ENCODE peak calls at places on chromosomes 7 and 10, in four cellular contexts. One of them, this sample, is unnamed.

GRCh38 chr7:1254281-1255082 is 21.8 kb downstream of the UNCX start:
- DNase-seq in heart right ventricle: no peak
- DNase-seq in SK-N-SH: no peak
- DNase-seq in colonic mucosa: no peak
- DNase-seq in this sample: no peak

GRCh38 chr10:4771554-4772201 is 54.3 kb upstream of the AKR1E2 start:
- DNase-seq in heart right ventricle: no peak
- DNase-seq in SK-N-SH: no peak
- DNase-seq in colonic mucosa: no peak
- DNase-seq in this sample: no peak

GRCh38 chr7:149866817-149867447 is 6.8 kb upstream of the ATP6V0E2 start:
- DNase-seq in heart right ventricle: no peak
- DNase-seq in SK-N-SH: no peak
- DNase-seq in colonic mucosa: no peak
- DNase-seq in this sample: no peak

GRCh38 chr7:17952387-17952786 is 12.1 kb upstream of the SNX13 start:
- DNase-seq in heart right ventricle: no peak
- DNase-seq in SK-N-SH: no peak
- DNase-seq in colonic mucosa: no peak
- DNase-seq in this sample: no peak

GRCh38 chr7:107971100-107971499 is 31.9 kb downstream of the LAMB1 start:
- DNase-seq in heart right ventricle: no peak
- DNase-seq in SK-N-SH: no peak
- DNase-seq in colonic mucosa: no peak
- DNase-seq in this sample: no peak

GRCh38 chr10:3783721-3784432 is 1.1 kb downstream of the KLF6 start:
- DNase-seq in heart right ventricle: peak
- DNase-seq in SK-N-SH: peak
- DNase-seq in colonic mucosa: peak
- DNase-seq in this sample: peak

GRCh38 chr10:95683966-95684365 is 9.8 kb downstream of the TCTN3 start:
- DNase-seq in heart right ventricle: no peak
- DNase-seq in SK-N-SH: no peak
- DNase-seq in colonic mucosa: no peak
- DNase-seq in this sample: no peak

GRCh38 chr10:16440396-16441105 is 3.7 kb downstream of the PTER start:
- DNase-seq in heart right ventricle: no peak
- DNase-seq in SK-N-SH: peak
- DNase-seq in colonic mucosa: peak
- DNase-seq in this sample: no peak

GRCh38 chr10:49089152-49089788 is 26.1 kb downstream of the VSTM4 start:
- DNase-seq in heart right ventricle: no peak
- DNase-seq in SK-N-SH: no peak
- DNase-seq in colonic mucosa: no peak
- DNase-seq in this sample: no peak

GRCh38 chr10:13950543-13950939 is 363.8 kb downstream of the PRPF18 start:
- DNase-seq in heart right ventricle: no peak
- DNase-seq in SK-N-SH: no peak
- DNase-seq in colonic mucosa: no peak
- DNase-seq in this sample: no peak

GRCh38 chr7:135719688-135720087 is 8.3 kb downstream of the SLC13A4 start:
- DNase-seq in heart right ventricle: no peak
- DNase-seq in SK-N-SH: no peak
- DNase-seq in colonic mucosa: no peak
- DNase-seq in this sample: no peak

GRCh38 chr7:96028729-96029128 is 256.4 kb downstream of the DYNC1I1 start:
- DNase-seq in heart right ventricle: no peak
- DNase-seq in SK-N-SH: no peak
- DNase-seq in colonic mucosa: no peak
- DNase-seq in this sample: no peak

GRCh38 chr7:25802057-25802456 is 349.9 kb upstream of the NFE2L3 start:
- DNase-seq in heart right ventricle: no peak
- DNase-seq in SK-N-SH: no peak
- DNase-seq in colonic mucosa: no peak
- DNase-seq in this sample: no peak

GRCh38 chr10:25226775-25227682 is 52.2 kb downstream of the GPR158 start:
- DNase-seq in heart right ventricle: peak
- DNase-seq in SK-N-SH: peak
- DNase-seq in colonic mucosa: peak
- DNase-seq in this sample: peak

GRCh38 chr7:111198255-111198654 is 107.3 kb downstream of the LRRN3 start:
- DNase-seq in heart right ventricle: no peak
- DNase-seq in SK-N-SH: no peak
- DNase-seq in colonic mucosa: no peak
- DNase-seq in this sample: no peak

GRCh38 chr10:120039066-120039465 is 146.5 kb downstream of the SEC23IP start:
- DNase-seq in heart right ventricle: no peak
- DNase-seq in SK-N-SH: no peak
- DNase-seq in colonic mucosa: no peak
- DNase-seq in this sample: no peak

GRCh38 chr10:132961864-132962622 is 19.7 kb upstream of the CFAP46 start:
- DNase-seq in heart right ventricle: peak
- DNase-seq in SK-N-SH: peak
- DNase-seq in colonic mucosa: peak
- DNase-seq in this sample: peak

GRCh38 chr7:87810130-87810529 is 66.0 kb downstream of the SLC25A40 start:
- DNase-seq in heart right ventricle: no peak
- DNase-seq in SK-N-SH: no peak
- DNase-seq in colonic mucosa: no peak
- DNase-seq in this sample: no peak

GRCh38 chr10:5775705-5776104 is 37.5 kb downstream of the GDI2 start:
- DNase-seq in heart right ventricle: no peak
- DNase-seq in SK-N-SH: no peak
- DNase-seq in colonic mucosa: no peak
- DNase-seq in this sample: no peak

GRCh38 chr10:29438271-29438670 is 149.4 kb downstream of the LYZL1 start:
- DNase-seq in heart right ventricle: no peak
- DNase-seq in SK-N-SH: no peak
- DNase-seq in colonic mucosa: no peak
- DNase-seq in this sample: no peak

GRCh38 chr10:4656576-4657194 is 169.3 kb upstream of the AKR1E2 start:
- DNase-seq in heart right ventricle: peak
- DNase-seq in SK-N-SH: peak
- DNase-seq in colonic mucosa: peak
- DNase-seq in this sample: peak

GRCh38 chr10:78407009-78407711 is 373.5 kb downstream of the RPS24 start:
- DNase-seq in heart right ventricle: peak
- DNase-seq in SK-N-SH: peak
- DNase-seq in colonic mucosa: peak
- DNase-seq in this sample: peak

GRCh38 chr7:108529341-108529740 is 3.4 kb upstream of the PNPLA8 start:
- DNase-seq in heart right ventricle: no peak
- DNase-seq in SK-N-SH: no peak
- DNase-seq in colonic mucosa: no peak
- DNase-seq in this sample: no peak

GRCh38 chr7:69622014-69622818 is 23.9 kb downstream of the AUTS2 start:
- DNase-seq in heart right ventricle: no peak
- DNase-seq in SK-N-SH: peak
- DNase-seq in colonic mucosa: no peak
- DNase-seq in this sample: no peak

GRCh38 chr7:7808156-7808555 is 89.7 kb upstream of the RPA3 start:
- DNase-seq in heart right ventricle: no peak
- DNase-seq in SK-N-SH: no peak
- DNase-seq in colonic mucosa: no peak
- DNase-seq in this sample: no peak

GRCh38 chr10:132691711-132692153 is 94.2 kb downstream of the NKX6-2 start:
- DNase-seq in heart right ventricle: no peak
- DNase-seq in SK-N-SH: no peak
- DNase-seq in colonic mucosa: no peak
- DNase-seq in this sample: no peak

DNA sequence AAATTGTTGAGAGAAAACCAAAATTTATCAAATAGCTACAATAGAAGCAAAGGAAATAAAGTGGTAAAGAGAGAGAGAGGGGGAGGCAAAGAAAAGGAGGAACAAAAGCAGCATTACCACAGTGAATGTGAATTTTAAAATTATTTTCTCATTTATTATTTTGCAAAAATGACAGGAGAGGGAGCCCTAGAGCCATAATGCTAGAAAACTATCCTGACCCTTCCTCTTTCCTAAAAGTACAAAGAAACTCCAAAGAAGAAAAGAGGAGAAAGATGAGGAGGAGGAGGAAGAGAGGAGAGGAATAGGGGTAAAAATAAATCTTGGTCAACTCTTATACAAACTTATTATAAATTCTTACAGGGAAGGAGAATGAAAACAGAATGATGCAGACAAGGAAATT is 921.5 kb downstream of the NRG3 start:
- DNase-seq in heart right ventricle: no peak
- DNase-seq in SK-N-SH: peak
- DNase-seq in colonic mucosa: no peak
- DNase-seq in this sample: no peak
- TF ChIP-seq CTCF in heart right ventricle: peak
- TF ChIP-seq CTCF in SK-N-SH: peak
- TF ChIP-seq CTCF in colonic mucosa: no peak
- TF ChIP-seq CTCF in this sample: peak

DNA sequence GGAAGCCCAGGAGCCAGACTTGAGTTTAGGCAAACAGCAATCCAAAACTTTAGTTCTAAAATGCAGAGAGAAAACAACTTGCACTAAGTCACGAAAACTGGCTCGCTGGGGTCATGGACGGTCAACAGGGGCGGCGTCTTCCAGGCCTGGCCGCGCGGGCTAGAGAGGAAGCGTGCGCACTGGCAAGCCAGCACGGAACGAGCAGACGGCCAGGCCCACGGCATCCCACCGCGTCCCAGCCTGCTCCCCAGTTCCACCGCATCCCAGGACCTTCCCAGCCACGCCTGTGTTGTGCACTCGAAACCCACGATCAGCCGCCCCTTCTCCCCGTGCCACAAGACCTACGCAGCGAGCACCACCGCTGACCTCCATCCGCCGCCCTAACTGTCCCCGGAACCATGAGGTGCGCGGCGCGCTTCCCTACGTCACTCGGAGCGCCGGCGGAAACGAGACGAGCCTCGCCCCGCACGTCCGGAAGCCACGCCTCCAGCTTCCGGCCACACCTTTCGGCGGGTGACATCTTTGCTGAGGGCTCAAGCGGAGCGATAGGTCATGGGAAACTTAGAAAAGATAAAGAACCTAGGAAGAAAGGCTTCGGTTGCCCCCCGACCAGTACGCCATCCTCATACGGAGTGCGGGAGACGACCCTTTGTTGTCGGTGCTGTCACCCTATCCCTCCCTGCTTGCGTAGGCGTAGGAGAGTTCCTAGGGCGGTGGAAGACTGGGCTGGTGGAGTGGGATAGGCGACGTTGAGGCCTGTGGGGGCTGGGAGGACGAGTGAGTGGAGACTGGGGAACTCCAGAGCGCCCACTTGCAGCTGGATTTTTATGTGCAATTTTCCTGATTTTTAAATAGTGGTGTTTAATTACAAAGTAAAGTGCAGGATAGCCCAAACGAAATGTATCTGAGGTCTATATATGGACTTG is at the start of gene TBRG4:
- DNase-seq in heart right ventricle: peak
- DNase-seq in SK-N-SH: peak
- DNase-seq in colonic mucosa: peak
- DNase-seq in this sample: peak
- TF ChIP-seq CTCF in heart right ventricle: peak
- TF ChIP-seq CTCF in SK-N-SH: peak
- TF ChIP-seq CTCF in colonic mucosa: no peak
- TF ChIP-seq CTCF in this sample: peak

DNA sequence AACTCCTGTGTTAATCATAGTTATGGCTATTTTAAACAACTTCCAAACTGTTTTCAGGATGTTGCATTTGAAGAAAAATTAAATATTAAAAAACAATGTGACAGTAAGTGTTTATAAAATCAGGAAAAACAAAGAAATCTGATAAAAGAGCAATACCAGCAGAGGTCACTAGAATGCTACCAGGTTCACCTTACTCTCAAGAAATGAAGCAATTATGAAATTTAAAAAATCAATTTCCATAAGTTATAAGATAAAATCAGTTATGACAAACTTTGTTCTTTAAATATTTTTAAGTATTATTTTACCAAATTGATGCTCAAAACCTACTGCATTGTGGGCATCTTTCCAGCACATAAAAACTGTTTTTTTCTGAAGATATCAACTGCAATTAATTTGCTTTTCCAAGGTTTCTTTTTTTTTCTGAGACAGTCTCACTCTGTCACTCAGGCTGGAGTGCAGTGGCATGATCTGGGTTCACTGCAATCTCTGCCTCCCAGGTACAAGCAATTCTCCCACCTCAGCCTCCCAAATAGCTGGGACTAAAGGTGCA is 50.7 kb upstream of the RHEB start:
- DNase-seq in heart right ventricle: no peak
- DNase-seq in SK-N-SH: no peak
- DNase-seq in colonic mucosa: no peak
- DNase-seq in this sample: no peak
- TF ChIP-seq CTCF in heart right ventricle: peak
- TF ChIP-seq CTCF in SK-N-SH: peak
- TF ChIP-seq CTCF in colonic mucosa: peak
- TF ChIP-seq CTCF in this sample: no peak

GRCh38 chr10:73253226-73253557 is 748 bp upstream of the MRPS16 start:
- DNase-seq in heart right ventricle: no peak
- DNase-seq in SK-N-SH: no peak
- DNase-seq in colonic mucosa: peak
- DNase-seq in this sample: no peak
- TF ChIP-seq CTCF in heart right ventricle: no peak
- TF ChIP-seq CTCF in SK-N-SH: no peak
- TF ChIP-seq CTCF in colonic mucosa: no peak
- TF ChIP-seq CTCF in this sample: peak

DNA sequence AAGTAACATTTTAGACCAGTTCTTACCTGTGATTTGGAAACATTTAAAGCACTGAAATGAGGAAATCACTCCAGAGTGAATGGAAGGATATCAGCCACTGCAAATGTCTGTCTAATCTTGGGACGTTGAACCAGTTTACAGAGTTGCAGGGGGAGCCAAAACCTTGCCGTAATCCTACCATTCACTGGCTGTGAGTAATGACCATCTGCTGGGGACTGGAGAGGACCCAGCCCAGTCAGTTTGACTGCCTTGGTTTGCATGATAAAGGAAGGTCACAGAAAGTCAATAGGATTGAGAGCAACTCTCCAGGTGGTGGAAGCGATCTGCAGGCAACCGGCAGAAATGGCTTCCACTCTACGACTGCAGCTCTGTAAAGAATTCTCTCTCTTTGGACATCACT is 167.2 kb downstream of the AKR1D1 start:
- DNase-seq in heart right ventricle: peak
- DNase-seq in SK-N-SH: no peak
- DNase-seq in colonic mucosa: no peak
- DNase-seq in this sample: peak
- TF ChIP-seq CTCF in heart right ventricle: no peak
- TF ChIP-seq CTCF in SK-N-SH: no peak
- TF ChIP-seq CTCF in colonic mucosa: no peak
- TF ChIP-seq CTCF in this sample: peak

DNA sequence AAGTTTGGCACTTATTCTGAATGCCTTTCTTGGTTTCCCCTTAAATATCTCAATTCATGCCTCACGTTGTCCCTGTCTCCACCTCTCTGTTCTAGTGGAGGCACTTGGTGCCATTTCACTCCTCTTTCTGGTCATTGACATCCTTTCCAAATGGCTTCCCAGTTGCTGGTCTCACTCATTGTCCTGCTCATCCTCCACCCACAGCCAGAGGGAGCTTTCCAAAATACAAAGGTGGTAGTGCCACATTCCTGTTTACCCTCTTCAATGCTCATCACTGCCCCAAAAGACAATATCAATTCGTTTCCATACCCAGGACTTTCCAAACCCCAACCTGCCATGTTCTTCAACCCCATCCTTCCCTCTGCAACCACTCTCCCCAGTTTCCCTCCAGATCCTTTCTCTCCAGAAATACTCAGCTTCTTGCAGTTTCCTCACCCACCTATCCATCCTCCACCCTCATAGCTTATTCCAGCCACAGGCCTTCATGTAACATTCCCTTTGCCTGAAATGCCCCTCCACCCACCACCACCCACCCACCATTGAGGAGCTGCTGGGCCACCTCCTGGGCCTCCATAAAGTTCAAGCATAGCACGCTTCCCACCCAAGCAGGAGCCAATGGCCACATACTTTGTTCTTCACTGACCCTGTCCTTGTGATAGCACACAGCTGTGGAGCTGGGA is 63.1 kb upstream of the ADRB1 start:
- DNase-seq in heart right ventricle: no peak
- DNase-seq in SK-N-SH: no peak
- DNase-seq in colonic mucosa: no peak
- DNase-seq in this sample: no peak
- TF ChIP-seq CTCF in heart right ventricle: peak
- TF ChIP-seq CTCF in SK-N-SH: no peak
- TF ChIP-seq CTCF in colonic mucosa: no peak
- TF ChIP-seq CTCF in this sample: peak

This sample was measured in WERI-Rb-1.